ENCODE peak calls at places on chromosomes 16 and 17, in four cellular contexts. One of them, this sample, is unnamed.

GRCh38 chr17:48047113-48047740 is 932 bp upstream of the NFE2L1 start:
- DNase-seq in COLO829: no peak
- DNase-seq in aorta: no peak
- DNase-seq in H54: no peak
- DNase-seq in this sample: peak

GRCh38 chr17:58272367-58273280 is 8.1 kb downstream of the MPO start:
- DNase-seq in H54: no peak
- DNase-seq in COLO829: no peak
- DNase-seq in aorta: no peak
- DNase-seq in this sample: no peak

GRCh38 chr16:14502932-14503741 is 126.9 kb downstream of the PARN start:
- DNase-seq in COLO829: no peak
- DNase-seq in H54: no peak
- DNase-seq in aorta: no peak
- DNase-seq in this sample: no peak

GRCh38 chr17:34366051-34366450 is 3.0 kb upstream of the CCL1 start:
- DNase-seq in H54: no peak
- DNase-seq in aorta: no peak
- DNase-seq in COLO829: no peak
- DNase-seq in this sample: no peak

GRCh38 chr16:12392585-12393089 is 411.1 kb downstream of the CPPED1 start:
- DNase-seq in H54: no peak
- DNase-seq in COLO829: no peak
- DNase-seq in aorta: no peak
- DNase-seq in this sample: no peak

GRCh38 chr16:534089-534635 is 6.7 kb downstream of the CAPN15 start:
- DNase-seq in aorta: no peak
- DNase-seq in H54: no peak
- DNase-seq in COLO829: no peak
- DNase-seq in this sample: no peak

GRCh38 chr16:81951564-81951963 is 59.7 kb downstream of the SDR42E1 start:
- DNase-seq in H54: no peak
- DNase-seq in aorta: no peak
- DNase-seq in COLO829: no peak
- DNase-seq in this sample: no peak

GRCh38 chr17:29617125-29617480 is 5.6 kb downstream of the CORO6 start:
- DNase-seq in H54: no peak
- DNase-seq in aorta: peak
- DNase-seq in COLO829: peak
- DNase-seq in this sample: peak

GRCh38 chr16:86517652-86518258 is 7.4 kb downstream of the FOXF1 start:
- DNase-seq in aorta: peak
- DNase-seq in H54: peak
- DNase-seq in COLO829: peak
- DNase-seq in this sample: peak

GRCh38 chr17:64920026-64920418 is 744 bp upstream of the LRRC37A3 start:
- DNase-seq in COLO829: no peak
- DNase-seq in aorta: peak
- DNase-seq in H54: no peak
- DNase-seq in this sample: peak

GRCh38 chr16:4767872-4768548 is 1.0 kb upstream of the ZNF500 start:
- DNase-seq in aorta: peak
- DNase-seq in H54: no peak
- DNase-seq in COLO829: no peak
- DNase-seq in this sample: no peak

GRCh38 chr17:34166394-34166793 is 88.7 kb upstream of the CCL2 start:
- DNase-seq in aorta: no peak
- DNase-seq in H54: no peak
- DNase-seq in COLO829: no peak
- DNase-seq in this sample: no peak

This sample was measured in A549.